ENCODE peak calls at places on chromosomes 4 and X, in seven cellular contexts. One of them, this sample, is unnamed.

GRCh38 chr4:54036184-54036583 is 28.2 kb downstream of the CHIC2 start:
- DNase-seq in activated naive CD4-positive, alpha-beta T cell treated with Interleukin-2 at 50 U/mL for 16 hours: no peak
- DNase-seq in MG63: no peak
- DNase-seq in head of caudate nucleus: no peak
- DNase-seq in naive B cell: no peak
- DNase-seq in iPS-NIHi11: no peak
- DNase-seq in sigmoid colon: peak; percentile 64
- DNase-seq in this sample: no peak

GRCh38 chrX:13283968-13284914 is 35.6 kb downstream of the ATXN3L start:
- DNase-seq in head of caudate nucleus: no peak
- DNase-seq in iPS-NIHi11: peak; percentile 26
- DNase-seq in MG63: peak; percentile 1
- DNase-seq in sigmoid colon: no peak
- DNase-seq in activated naive CD4-positive, alpha-beta T cell treated with Interleukin-2 at 50 U/mL for 16 hours: no peak
- DNase-seq in naive B cell: no peak
- DNase-seq in this sample: no peak

GRCh38 chr4:94349193-94349592 is 6.6 kb upstream of the HPGDS start:
- DNase-seq in naive B cell: no peak
- DNase-seq in iPS-NIHi11: no peak
- DNase-seq in head of caudate nucleus: no peak
- DNase-seq in MG63: no peak
- DNase-seq in activated naive CD4-positive, alpha-beta T cell treated with Interleukin-2 at 50 U/mL for 16 hours: no peak
- DNase-seq in sigmoid colon: no peak
- DNase-seq in this sample: no peak

GRCh38 chr4:150231108-150231770 is 153.0 kb downstream of the DCLK2 start:
- DNase-seq in head of caudate nucleus: no peak
- DNase-seq in naive B cell: no peak
- DNase-seq in activated naive CD4-positive, alpha-beta T cell treated with Interleukin-2 at 50 U/mL for 16 hours: no peak
- DNase-seq in sigmoid colon: no peak
- DNase-seq in MG63: no peak
- DNase-seq in iPS-NIHi11: no peak
- DNase-seq in this sample: no peak

GRCh38 chrX:109732319-109732779 is 708 bp downstream of the ACSL4 start:
- DNase-seq in naive B cell: peak; percentile 30
- DNase-seq in head of caudate nucleus: peak; percentile 14
- DNase-seq in iPS-NIHi11: peak; percentile 2
- DNase-seq in MG63: peak; percentile 1
- DNase-seq in sigmoid colon: no peak
- DNase-seq in activated naive CD4-positive, alpha-beta T cell treated with Interleukin-2 at 50 U/mL for 16 hours: peak; percentile 16
- DNase-seq in this sample: no peak

GRCh38 chrX:48695524-48695875 is 1.0 kb upstream of the SUV39H1 start:
- DNase-seq in head of caudate nucleus: no peak
- DNase-seq in activated naive CD4-positive, alpha-beta T cell treated with Interleukin-2 at 50 U/mL for 16 hours: no peak
- DNase-seq in MG63: no peak
- DNase-seq in iPS-NIHi11: no peak
- DNase-seq in sigmoid colon: no peak
- DNase-seq in naive B cell: no peak
- DNase-seq in this sample: no peak

GRCh38 chrX:44693255-44693654 is 150.6 kb upstream of the DUSP21 start:
- DNase-seq in iPS-NIHi11: no peak
- DNase-seq in activated naive CD4-positive, alpha-beta T cell treated with Interleukin-2 at 50 U/mL for 16 hours: no peak
- DNase-seq in naive B cell: no peak
- DNase-seq in sigmoid colon: no peak
- DNase-seq in MG63: no peak
- DNase-seq in head of caudate nucleus: no peak
- DNase-seq in this sample: no peak

GRCh38 chrX:45803383-45803921 is 602.8 kb upstream of the DIPK2B start:
- DNase-seq in MG63: peak; percentile 61
- DNase-seq in activated naive CD4-positive, alpha-beta T cell treated with Interleukin-2 at 50 U/mL for 16 hours: peak; percentile 50
- DNase-seq in iPS-NIHi11: no peak
- DNase-seq in sigmoid colon: no peak
- DNase-seq in naive B cell: no peak
- DNase-seq in head of caudate nucleus: no peak
- DNase-seq in this sample: no peak

GRCh38 chr4:121510260-121510942 is 129.6 kb upstream of the QRFPR start:
- DNase-seq in iPS-NIHi11: no peak
- DNase-seq in head of caudate nucleus: no peak
- DNase-seq in MG63: no peak
- DNase-seq in activated naive CD4-positive, alpha-beta T cell treated with Interleukin-2 at 50 U/mL for 16 hours: no peak
- DNase-seq in sigmoid colon: no peak
- DNase-seq in naive B cell: no peak
- DNase-seq in this sample: no peak

GRCh38 chr4:137664416-137664815 is 132.1 kb upstream of the PCDH18 start:
- DNase-seq in head of caudate nucleus: no peak
- DNase-seq in naive B cell: no peak
- DNase-seq in MG63: no peak
- DNase-seq in iPS-NIHi11: no peak
- DNase-seq in activated naive CD4-positive, alpha-beta T cell treated with Interleukin-2 at 50 U/mL for 16 hours: no peak
- DNase-seq in sigmoid colon: no peak
- DNase-seq in this sample: no peak

GRCh38 chrX:119735467-119735866 is 22.9 kb upstream of the SOWAHD start:
- DNase-seq in naive B cell: no peak
- DNase-seq in head of caudate nucleus: no peak
- DNase-seq in activated naive CD4-positive, alpha-beta T cell treated with Interleukin-2 at 50 U/mL for 16 hours: no peak
- DNase-seq in iPS-NIHi11: no peak
- DNase-seq in MG63: no peak
- DNase-seq in sigmoid colon: no peak
- DNase-seq in this sample: no peak

GRCh38 chr4:128558896-128559669 is 250.4 kb upstream of the JADE1 start:
- DNase-seq in head of caudate nucleus: no peak
- DNase-seq in sigmoid colon: peak; percentile 87
- DNase-seq in MG63: no peak
- DNase-seq in activated naive CD4-positive, alpha-beta T cell treated with Interleukin-2 at 50 U/mL for 16 hours: no peak
- DNase-seq in naive B cell: no peak
- DNase-seq in iPS-NIHi11: no peak
- DNase-seq in this sample: no peak

GRCh38 chr4:14924945-14925344 is 77.3 kb upstream of the CPEB2 start:
- DNase-seq in naive B cell: no peak
- DNase-seq in activated naive CD4-positive, alpha-beta T cell treated with Interleukin-2 at 50 U/mL for 16 hours: no peak
- DNase-seq in iPS-NIHi11: no peak
- DNase-seq in head of caudate nucleus: no peak
- DNase-seq in sigmoid colon: no peak
- DNase-seq in MG63: no peak
- DNase-seq in this sample: no peak

GRCh38 chrX:136209016-136209738 is 42.0 kb downstream of the MAP7D3 start:
- DNase-seq in sigmoid colon: peak; percentile 84
- DNase-seq in naive B cell: no peak
- DNase-seq in head of caudate nucleus: no peak
- DNase-seq in MG63: peak; percentile 40
- DNase-seq in iPS-NIHi11: peak; percentile 41
- DNase-seq in activated naive CD4-positive, alpha-beta T cell treated with Interleukin-2 at 50 U/mL for 16 hours: peak; percentile 35
- DNase-seq in this sample: no peak

GRCh38 chrX:112359906-112360305 is 277.3 kb upstream of the TRPC5 start:
- DNase-seq in naive B cell: no peak
- DNase-seq in iPS-NIHi11: no peak
- DNase-seq in sigmoid colon: no peak
- DNase-seq in activated naive CD4-positive, alpha-beta T cell treated with Interleukin-2 at 50 U/mL for 16 hours: no peak
- DNase-seq in head of caudate nucleus: no peak
- DNase-seq in MG63: peak; percentile 1
- DNase-seq in this sample: no peak

GRCh38 chr4:137909910-137910309 is 332.2 kb downstream of the SLC7A11 start:
- DNase-seq in iPS-NIHi11: peak; percentile 10
- DNase-seq in sigmoid colon: no peak
- DNase-seq in head of caudate nucleus: no peak
- DNase-seq in MG63: no peak
- DNase-seq in activated naive CD4-positive, alpha-beta T cell treated with Interleukin-2 at 50 U/mL for 16 hours: no peak
- DNase-seq in naive B cell: no peak
- DNase-seq in this sample: no peak

GRCh38 chrX:70613295-70613694 is 168.7 kb downstream of the DLG3 start:
- DNase-seq in sigmoid colon: no peak
- DNase-seq in naive B cell: no peak
- DNase-seq in head of caudate nucleus: no peak
- DNase-seq in MG63: no peak
- DNase-seq in activated naive CD4-positive, alpha-beta T cell treated with Interleukin-2 at 50 U/mL for 16 hours: no peak
- DNase-seq in iPS-NIHi11: no peak
- DNase-seq in this sample: no peak

GRCh38 chr4:24529555-24529954 is 54.8 kb downstream of the DHX15 start:
- DNase-seq in iPS-NIHi11: no peak
- DNase-seq in naive B cell: no peak
- DNase-seq in sigmoid colon: no peak
- DNase-seq in MG63: no peak
- DNase-seq in activated naive CD4-positive, alpha-beta T cell treated with Interleukin-2 at 50 U/mL for 16 hours: no peak
- DNase-seq in head of caudate nucleus: no peak
- DNase-seq in this sample: no peak

GRCh38 chr4:11073621-11074051 is 355.1 kb downstream of the HS3ST1 start:
- DNase-seq in MG63: peak; percentile 90
- DNase-seq in head of caudate nucleus: no peak
- DNase-seq in activated naive CD4-positive, alpha-beta T cell treated with Interleukin-2 at 50 U/mL for 16 hours: no peak
- DNase-seq in naive B cell: no peak
- DNase-seq in sigmoid colon: no peak
- DNase-seq in iPS-NIHi11: peak; percentile 7
- DNase-seq in this sample: no peak

GRCh38 chrX:115234220-115234557 is 293 bp upstream of the LRCH2 start:
- DNase-seq in activated naive CD4-positive, alpha-beta T cell treated with Interleukin-2 at 50 U/mL for 16 hours: no peak
- DNase-seq in naive B cell: no peak
- DNase-seq in head of caudate nucleus: no peak
- DNase-seq in iPS-NIHi11: no peak
- DNase-seq in MG63: no peak
- DNase-seq in sigmoid colon: no peak
- DNase-seq in this sample: no peak

GRCh38 chrX:37348237-37349130 is 680 bp upstream of the PRRG1 start:
- DNase-seq in sigmoid colon: no peak
- DNase-seq in iPS-NIHi11: no peak
- DNase-seq in head of caudate nucleus: no peak
- DNase-seq in naive B cell: no peak
- DNase-seq in activated naive CD4-positive, alpha-beta T cell treated with Interleukin-2 at 50 U/mL for 16 hours: no peak
- DNase-seq in MG63: no peak
- DNase-seq in this sample: no peak

GRCh38 chrX:39427492-39428289 is 626.4 kb downstream of the MID1IP1 start:
- DNase-seq in activated naive CD4-positive, alpha-beta T cell treated with Interleukin-2 at 50 U/mL for 16 hours: peak; percentile 51
- DNase-seq in naive B cell: no peak
- DNase-seq in MG63: peak; percentile 70
- DNase-seq in head of caudate nucleus: no peak
- DNase-seq in sigmoid colon: no peak
- DNase-seq in iPS-NIHi11: no peak
- DNase-seq in this sample: no peak

GRCh38 chr4:154551872-154552686 is 1.9 kb upstream of the PLRG1 start:
- DNase-seq in sigmoid colon: peak; percentile 88
- DNase-seq in iPS-NIHi11: peak; percentile 62
- DNase-seq in activated naive CD4-positive, alpha-beta T cell treated with Interleukin-2 at 50 U/mL for 16 hours: peak; percentile 72
- DNase-seq in head of caudate nucleus: peak; percentile 80
- DNase-seq in naive B cell: peak; percentile 61
- DNase-seq in MG63: peak; percentile 47
- DNase-seq in this sample: no peak

GRCh38 chrX:300334-300733 is 18.3 kb downstream of the GTPBP6 start:
- DNase-seq in head of caudate nucleus: no peak
- DNase-seq in iPS-NIHi11: no peak
- DNase-seq in naive B cell: no peak
- DNase-seq in MG63: no peak
- DNase-seq in sigmoid colon: no peak
- DNase-seq in activated naive CD4-positive, alpha-beta T cell treated with Interleukin-2 at 50 U/mL for 16 hours: no peak
- DNase-seq in this sample: no peak

GRCh38 chr4:5366421-5366820 is 315.1 kb downstream of the STK32B start:
- DNase-seq in sigmoid colon: no peak
- DNase-seq in head of caudate nucleus: no peak
- DNase-seq in activated naive CD4-positive, alpha-beta T cell treated with Interleukin-2 at 50 U/mL for 16 hours: no peak
- DNase-seq in iPS-NIHi11: no peak
- DNase-seq in naive B cell: no peak
- DNase-seq in MG63: peak; percentile 41
- DNase-seq in this sample: no peak

GRCh38 chr4:5852806-5853205 is 40.1 kb downstream of the CRMP1 start:
- DNase-seq in naive B cell: no peak
- DNase-seq in MG63: no peak
- DNase-seq in iPS-NIHi11: no peak
- DNase-seq in head of caudate nucleus: no peak
- DNase-seq in sigmoid colon: no peak
- DNase-seq in activated naive CD4-positive, alpha-beta T cell treated with Interleukin-2 at 50 U/mL for 16 hours: no peak
- DNase-seq in this sample: no peak

GRCh38 chr4:76571274-76571673 is 136.2 kb downstream of the SHROOM3 start:
- DNase-seq in head of caudate nucleus: no peak
- DNase-seq in sigmoid colon: no peak
- DNase-seq in iPS-NIHi11: no peak
- DNase-seq in naive B cell: no peak
- DNase-seq in MG63: no peak
- DNase-seq in activated naive CD4-positive, alpha-beta T cell treated with Interleukin-2 at 50 U/mL for 16 hours: no peak
- DNase-seq in this sample: no peak

GRCh38 chr4:3827616-3828492 is 61.7 kb downstream of the ADRA2C start:
- DNase-seq in MG63: peak; percentile 88
- DNase-seq in head of caudate nucleus: peak; percentile 62
- DNase-seq in sigmoid colon: peak; percentile 84
- DNase-seq in iPS-NIHi11: peak; percentile 73
- DNase-seq in naive B cell: no peak
- DNase-seq in activated naive CD4-positive, alpha-beta T cell treated with Interleukin-2 at 50 U/mL for 16 hours: no peak
- DNase-seq in this sample: peak; percentile 84

GRCh38 chrX:2696698-2697215 is 5.7 kb downstream of the CD99 start:
- DNase-seq in activated naive CD4-positive, alpha-beta T cell treated with Interleukin-2 at 50 U/mL for 16 hours: peak; percentile 69
- DNase-seq in sigmoid colon: no peak
- DNase-seq in iPS-NIHi11: no peak
- DNase-seq in MG63: peak; percentile 79
- DNase-seq in naive B cell: peak; percentile 59
- DNase-seq in head of caudate nucleus: no peak
- DNase-seq in this sample: no peak

GRCh38 chr4:29581469-29581868 is 1138.7 kb upstream of the PCDH7 start:
- DNase-seq in MG63: peak; percentile 64
- DNase-seq in naive B cell: no peak
- DNase-seq in activated naive CD4-positive, alpha-beta T cell treated with Interleukin-2 at 50 U/mL for 16 hours: no peak
- DNase-seq in sigmoid colon: peak; percentile 61
- DNase-seq in head of caudate nucleus: no peak
- DNase-seq in iPS-NIHi11: no peak
- DNase-seq in this sample: no peak

GRCh38 chrX:26651755-26652154 is 435.8 kb downstream of the MAGEB5 start:
- DNase-seq in iPS-NIHi11: no peak
- DNase-seq in naive B cell: no peak
- DNase-seq in activated naive CD4-positive, alpha-beta T cell treated with Interleukin-2 at 50 U/mL for 16 hours: no peak
- DNase-seq in head of caudate nucleus: no peak
- DNase-seq in MG63: no peak
- DNase-seq in sigmoid colon: no peak
- DNase-seq in this sample: no peak

GRCh38 chrX:72120798-72121197 is 10.9 kb downstream of the RTL5 start:
- DNase-seq in MG63: peak; percentile 34
- DNase-seq in iPS-NIHi11: no peak
- DNase-seq in naive B cell: no peak
- DNase-seq in activated naive CD4-positive, alpha-beta T cell treated with Interleukin-2 at 50 U/mL for 16 hours: no peak
- DNase-seq in head of caudate nucleus: no peak
- DNase-seq in sigmoid colon: peak; percentile 61
- DNase-seq in this sample: no peak

GRCh38 chr4:183118585-183118984 is 19.5 kb downstream of the WWC2 start:
- DNase-seq in MG63: peak; percentile 71
- DNase-seq in activated naive CD4-positive, alpha-beta T cell treated with Interleukin-2 at 50 U/mL for 16 hours: no peak
- DNase-seq in naive B cell: no peak
- DNase-seq in head of caudate nucleus: no peak
- DNase-seq in sigmoid colon: no peak
- DNase-seq in iPS-NIHi11: peak; percentile 65
- DNase-seq in this sample: no peak

GRCh38 chr4:28443786-28444412 is 1583.3 kb downstream of the STIM2 start:
- DNase-seq in sigmoid colon: no peak
- DNase-seq in activated naive CD4-positive, alpha-beta T cell treated with Interleukin-2 at 50 U/mL for 16 hours: no peak
- DNase-seq in head of caudate nucleus: peak; percentile 7
- DNase-seq in iPS-NIHi11: peak; percentile 29
- DNase-seq in MG63: peak; percentile 14
- DNase-seq in naive B cell: no peak
- DNase-seq in this sample: no peak

GRCh38 chr4:3716034-3716875 is 49.9 kb upstream of the ADRA2C start:
- DNase-seq in sigmoid colon: no peak
- DNase-seq in MG63: no peak
- DNase-seq in activated naive CD4-positive, alpha-beta T cell treated with Interleukin-2 at 50 U/mL for 16 hours: no peak
- DNase-seq in iPS-NIHi11: no peak
- DNase-seq in head of caudate nucleus: no peak
- DNase-seq in naive B cell: no peak
- DNase-seq in this sample: peak; percentile 65

GRCh38 chr4:121016630-121017029 is 55.7 kb downstream of the NDNF start:
- DNase-seq in iPS-NIHi11: no peak
- DNase-seq in sigmoid colon: no peak
- DNase-seq in head of caudate nucleus: no peak
- DNase-seq in MG63: no peak
- DNase-seq in activated naive CD4-positive, alpha-beta T cell treated with Interleukin-2 at 50 U/mL for 16 hours: no peak
- DNase-seq in naive B cell: no peak
- DNase-seq in this sample: no peak

This sample was measured in chondrocyte.